ENCODE peak calls at places on chromosomes 11 and 22, in six cellular contexts. Q is A549, S is HepG2, M is K562, I is endothelial cell of umbilical vein, A is GM12878. J is an unnamed sample.

GRCh38 chr11:11841605-11842425 is at the start of gene USP47:
- DNase-seq in M (peak; percentile 92), A (no peak), S (peak; percentile 74), I (peak; percentile 87), Q (peak; percentile 77), J (peak; percentile 90)

GRCh38 chr22:42065408-42066132 is 5.0 kb downstream of the NAGA start:
- DNase-seq in M (no peak), A (no peak), I (no peak), Q (no peak), S (no peak), J (no peak)

GRCh38 chr22:28857288-28857687 is 26.1 kb upstream of the ZNRF3 start:
- DNase-seq in S (no peak), A (no peak), M (no peak), I (no peak), Q (no peak), J (no peak)

GRCh38 chr11:10181811-10182210 is 112.2 kb downstream of the SBF2 start:
- DNase-seq in S (peak; percentile 32), I (peak; percentile 48), Q (peak; percentile 8), M (no peak), A (no peak), J (peak; percentile 16)

GRCh38 chr22:19886605-19887250 is 32.1 kb upstream of the GNB1L start:
- DNase-seq in A (no peak), I (peak; percentile 78), Q (no peak), S (no peak), M (no peak), J (peak; percentile 93)

GRCh38 chr11:131690776-131691557 is 320.6 kb downstream of the NTM start:
- DNase-seq in S (no peak), M (no peak), A (no peak), I (no peak), Q (no peak), J (no peak)

GRCh38 chr11:59965424-59965823 is 1.6 kb downstream of the OOSP4A start:
- DNase-seq in S (no peak), I (no peak), Q (no peak), A (no peak), M (no peak), J (no peak)

GRCh38 chr11:80165763-80166162 is 724.9 kb upstream of the TENM4 start:
- DNase-seq in Q (no peak), I (no peak), M (no peak), A (no peak), S (no peak), J (no peak)

GRCh38 chr11:2927851-2928604 is 1.2 kb downstream of the PHLDA2 start:
- DNase-seq in I (peak; percentile 49), S (no peak), M (peak; percentile 38), Q (peak; percentile 44), A (no peak), J (peak; percentile 68)

GRCh38 chr11:1203505-1204271 is 19.2 kb upstream of the MUC5B start:
- DNase-seq in Q (no peak), M (no peak), S (no peak), A (no peak), I (no peak), J (no peak)

GRCh38 chr11:2807276-2807681 is 78.3 kb downstream of the CDKN1C start:
- DNase-seq in I (peak; percentile 26), S (peak; percentile 27), Q (no peak), A (no peak), M (no peak), J (no peak)

GRCh38 chr11:128235958-128236357 is 351.4 kb downstream of the ETS1 start:
- DNase-seq in I (peak; percentile 56), Q (no peak), S (no peak), A (no peak), M (peak; percentile 42), J (no peak)

GRCh38 chr11:29125621-29126020 is 891.2 kb downstream of the KCNA4 start:
- DNase-seq in A (no peak), S (no peak), M (no peak), Q (no peak), I (no peak), J (no peak)

GRCh38 chr11:122099345-122100045 is 16.5 kb downstream of the BLID start:
- DNase-seq in I (peak; percentile 73), S (no peak), Q (no peak), M (no peak), A (no peak), J (no peak)

GRCh38 chr11:7031346-7031957 is 11.2 kb downstream of the NLRP14 start:
- DNase-seq in Q (no peak), S (no peak), M (no peak), I (no peak), A (no peak), J (no peak)

GRCh38 chr11:21814169-21814568 is 378.7 kb upstream of the ANO5 start:
- DNase-seq in M (no peak), Q (no peak), A (no peak), I (no peak), S (peak; percentile 40), J (peak; percentile 2)

GRCh38 chr11:8263109-8263768 is 439 bp downstream of the LMO1 start:
- DNase-seq in I (no peak), Q (no peak), S (no peak), M (no peak), A (no peak), J (no peak)

GRCh38 chr11:73288873-73289707 is 17.0 kb downstream of the P2RY6 start:
- DNase-seq in Q (peak; percentile 91), I (peak; percentile 86), A (peak; percentile 70), M (peak; percentile 80), S (peak; percentile 64), J (peak; percentile 84)

GRCh38 chr22:20571078-20571503 is 63.7 kb downstream of the MED15 start:
- DNase-seq in S (no peak), M (no peak), A (no peak), I (no peak), Q (no peak), J (no peak)

GRCh38 chr22:36486619-36487384 is 5.4 kb upstream of the TXN2 start:
- DNase-seq in M (peak; percentile 61), A (no peak), Q (no peak), I (peak; percentile 43), S (peak; percentile 53), J (peak; percentile 78)

GRCh38 chr11:111910637-111911562 is 670 bp downstream of the CRYAB start:
- DNase-seq in Q (no peak), A (no peak), S (no peak), M (peak; percentile 89), I (no peak), J (no peak)
- TF ChIP-seq MYC in Q (no peak), A (no peak), S (no peak), M (no peak), I (no peak), J (no peak)

DNA sequence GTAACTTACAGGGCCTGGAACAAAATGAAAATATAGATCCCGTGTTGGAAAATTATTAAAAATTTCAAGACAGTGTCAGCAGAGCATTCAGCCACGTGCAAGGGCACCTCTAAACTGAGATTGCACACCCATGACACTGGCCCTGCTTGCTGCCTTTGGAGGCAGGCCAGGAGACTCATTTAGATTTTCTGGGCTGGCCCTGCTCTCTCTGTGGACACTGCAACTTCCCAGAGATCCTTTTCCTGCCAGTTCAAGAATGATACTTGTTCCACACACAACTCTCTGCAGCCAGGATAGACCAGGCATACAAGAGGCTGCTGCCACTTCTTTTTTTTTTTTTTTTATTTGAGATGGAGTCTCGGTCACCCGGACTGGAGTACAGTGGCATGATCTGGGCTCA is 56.7 kb upstream of the PTPRJ start:
- DNase-seq in Q (no peak), A (no peak), M (no peak), I (peak; percentile 20), S (no peak), J (no peak)
- TF ChIP-seq MAX in Q (no peak), A (no peak), M (no peak), I (no peak), S (no peak), J (no peak)

GRCh38 chr11:112614605-112615004 is 346.6 kb upstream of the NCAM1 start:
- DNase-seq in M (no peak), I (no peak), Q (no peak), S (no peak), A (no peak), J (no peak)

GRCh38 chr11:112617977-112618829 is 343.0 kb upstream of the NCAM1 start:
- DNase-seq in M (no peak), I (no peak), A (no peak), S (no peak), Q (no peak), J (no peak)

GRCh38 chr11:112615238-112615637 is 346.0 kb upstream of the NCAM1 start:
- DNase-seq in S (no peak), Q (no peak), I (no peak), A (no peak), M (no peak), J (no peak)

GRCh38 chr11:112617089-112617407 is 344.2 kb upstream of the NCAM1 start:
- DNase-seq in M (no peak), S (no peak), I (no peak), Q (no peak), A (no peak), J (no peak)

GRCh38 chr11:112616292-112617088 is 344.7 kb upstream of the NCAM1 start:
- DNase-seq in M (no peak), Q (no peak), A (no peak), I (no peak), S (no peak), J (no peak)
- TF ChIP-seq MYC in M (no peak), Q (no peak), A (no peak), I (no peak), S (no peak), J (no peak)

GRCh38 chr22:37674248-37674647 is 1.2 kb upstream of the LGALS1 start:
- DNase-seq in S (no peak), Q (no peak), I (no peak), A (no peak), M (no peak), J (no peak)

GRCh38 chr22:37672920-37673453 is 2.4 kb upstream of the LGALS1 start:
- DNase-seq in Q (no peak), A (no peak), M (no peak), I (no peak), S (no peak), J (no peak)

GRCh38 chr22:37675930-37676571 is 615 bp downstream of the LGALS1 start:
- DNase-seq in A (no peak), Q (no peak), I (peak; percentile 23), S (no peak), M (peak; percentile 57), J (peak; percentile 62)

GRCh38 chr22:37676691-37677627 is 1.5 kb downstream of the LGALS1 start:
- DNase-seq in M (peak; percentile 95), Q (no peak), I (peak; percentile 95), S (peak; percentile 75), A (no peak), J (peak; percentile 99)

DNA sequence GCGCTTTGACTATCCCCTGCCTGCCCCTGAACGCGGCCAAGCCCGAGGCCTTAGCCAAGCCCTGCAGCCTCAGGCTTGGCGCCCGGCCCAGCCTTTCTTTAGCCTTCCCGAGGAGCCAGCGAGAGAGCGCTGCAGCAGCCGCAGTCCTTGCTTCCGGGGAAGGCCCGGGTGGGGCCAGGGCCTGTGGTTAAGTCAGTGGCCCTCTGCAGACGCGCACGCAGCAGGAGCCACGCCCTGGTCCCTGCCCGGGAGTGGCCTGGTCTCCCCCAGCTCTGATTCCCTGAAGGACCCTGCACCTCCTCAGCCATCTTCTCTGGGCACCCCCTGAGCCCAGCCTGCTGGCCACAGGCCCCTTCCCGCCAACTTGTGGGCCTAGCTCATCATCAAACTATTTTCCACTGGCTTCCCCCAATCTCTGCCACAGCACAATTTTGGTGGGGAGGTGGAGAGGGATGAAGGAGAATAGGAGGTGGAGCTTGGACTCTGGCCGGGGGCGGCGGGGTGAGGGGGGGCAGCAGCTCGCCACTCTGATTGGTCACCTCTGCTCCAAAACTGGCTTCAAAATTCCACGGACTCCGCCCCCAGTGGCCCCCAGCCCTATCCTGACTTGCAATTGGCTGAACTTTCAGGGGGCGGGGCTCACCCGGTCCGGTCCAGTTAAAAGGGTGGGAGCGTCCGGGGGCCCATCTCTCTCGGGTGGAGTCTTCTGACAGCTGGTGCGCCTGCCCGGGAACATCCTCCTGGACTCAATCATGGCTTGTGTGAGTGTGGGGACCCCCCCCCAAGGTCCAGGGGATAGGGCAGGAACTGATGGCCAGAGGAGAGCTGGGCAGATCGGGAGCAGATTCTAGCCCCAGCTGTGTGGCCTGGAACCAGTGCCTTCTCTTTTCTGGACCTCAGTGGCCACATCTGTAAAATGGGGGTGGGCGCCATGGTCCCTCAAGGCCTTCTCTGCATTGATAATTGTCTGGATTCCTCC is at the start of gene LGALS1:
- DNase-seq in Q (peak; percentile 65), I (peak; percentile 86), A (no peak), M (peak; percentile 95), S (peak; percentile 81), J (peak; percentile 94)
- TF ChIP-seq MAX in Q (peak; percentile 64), I (no peak), A (no peak), M (peak; percentile 36), S (peak; percentile 49), J (no peak)

J was measured in NB4.